ENCODE peak calls at places on chromosomes 12 and 14, in five cellular contexts. One of them, this sample, is unnamed.

GRCh38 chr14:22423958-22424357 is 165.1 kb downstream of the DAD1 start:
- DNase-seq in suprapubic skin: no peak
- DNase-seq in psoas muscle: no peak
- DNase-seq in left ventricle myocardium inferior: no peak
- DNase-seq in heart left ventricle: no peak
- DNase-seq in this sample: no peak

GRCh38 chr14:60235440-60235839 is 13.6 kb upstream of the PPM1A start:
- DNase-seq in suprapubic skin: no peak
- DNase-seq in psoas muscle: no peak
- DNase-seq in left ventricle myocardium inferior: no peak
- DNase-seq in heart left ventricle: no peak
- DNase-seq in this sample: peak

GRCh38 chr14:24398943-24399801 is at the start of gene NYNRIN:
- DNase-seq in suprapubic skin: peak
- DNase-seq in psoas muscle: peak
- DNase-seq in left ventricle myocardium inferior: peak
- DNase-seq in heart left ventricle: peak
- DNase-seq in this sample: no peak

GRCh38 chr14:105937253-105938054 is 411.1 kb downstream of the TMEM121 start:
- DNase-seq in suprapubic skin: peak
- DNase-seq in psoas muscle: no peak
- DNase-seq in left ventricle myocardium inferior: no peak
- DNase-seq in heart left ventricle: no peak
- DNase-seq in this sample: no peak

GRCh38 chr14:81459421-81459820 is 59.3 kb upstream of the STON2 start:
- DNase-seq in suprapubic skin: no peak
- DNase-seq in psoas muscle: no peak
- DNase-seq in left ventricle myocardium inferior: no peak
- DNase-seq in heart left ventricle: no peak
- DNase-seq in this sample: no peak

GRCh38 chr14:78143489-78144145 is 26.6 kb upstream of the NRXN3 start:
- DNase-seq in suprapubic skin: no peak
- DNase-seq in psoas muscle: no peak
- DNase-seq in left ventricle myocardium inferior: no peak
- DNase-seq in heart left ventricle: no peak
- DNase-seq in this sample: peak

GRCh38 chr14:67449096-67449495 is 37.1 kb upstream of the PLEK2 start:
- DNase-seq in suprapubic skin: no peak
- DNase-seq in psoas muscle: no peak
- DNase-seq in left ventricle myocardium inferior: no peak
- DNase-seq in heart left ventricle: no peak
- DNase-seq in this sample: no peak

GRCh38 chr14:73640796-73641195 is 4.0 kb upstream of the DNAL1 start:
- DNase-seq in suprapubic skin: no peak
- DNase-seq in psoas muscle: no peak
- DNase-seq in left ventricle myocardium inferior: no peak
- DNase-seq in heart left ventricle: no peak
- DNase-seq in this sample: no peak

GRCh38 chr12:24948816-24949722 is at the start of gene BCAT1:
- DNase-seq in suprapubic skin: peak
- DNase-seq in psoas muscle: peak
- DNase-seq in left ventricle myocardium inferior: peak
- DNase-seq in heart left ventricle: peak
- DNase-seq in this sample: no peak

GRCh38 chr14:25010471-25010870 is 39.5 kb downstream of the STXBP6 start:
- DNase-seq in suprapubic skin: no peak
- DNase-seq in psoas muscle: no peak
- DNase-seq in left ventricle myocardium inferior: no peak
- DNase-seq in heart left ventricle: no peak
- DNase-seq in this sample: no peak

GRCh38 chr12:121579981-121580868 is 598 bp downstream of the KDM2B start:
- DNase-seq in suprapubic skin: peak
- DNase-seq in psoas muscle: peak
- DNase-seq in left ventricle myocardium inferior: peak
- DNase-seq in heart left ventricle: peak
- DNase-seq in this sample: no peak

GRCh38 chr14:81001447-81001846 is 46.0 kb downstream of the TSHR start:
- DNase-seq in suprapubic skin: no peak
- DNase-seq in psoas muscle: no peak
- DNase-seq in left ventricle myocardium inferior: no peak
- DNase-seq in heart left ventricle: no peak
- DNase-seq in this sample: no peak

GRCh38 chr14:50678163-50678562 is 10.1 kb upstream of the SAV1 start:
- DNase-seq in suprapubic skin: no peak
- DNase-seq in psoas muscle: no peak
- DNase-seq in left ventricle myocardium inferior: no peak
- DNase-seq in heart left ventricle: no peak
- DNase-seq in this sample: no peak

GRCh38 chr12:128783129-128783574 is 40.6 kb downstream of the SLC15A4 start:
- DNase-seq in suprapubic skin: no peak
- DNase-seq in psoas muscle: no peak
- DNase-seq in left ventricle myocardium inferior: no peak
- DNase-seq in heart left ventricle: no peak
- DNase-seq in this sample: no peak

GRCh38 chr12:98594050-98594853 is 766 bp downstream of the SLC25A3 start:
- DNase-seq in suprapubic skin: peak
- DNase-seq in psoas muscle: peak
- DNase-seq in left ventricle myocardium inferior: peak
- DNase-seq in heart left ventricle: peak
- DNase-seq in this sample: peak

GRCh38 chr12:89179983-89180382 is 172.3 kb downstream of the DUSP6 start:
- DNase-seq in suprapubic skin: peak
- DNase-seq in psoas muscle: no peak
- DNase-seq in left ventricle myocardium inferior: no peak
- DNase-seq in heart left ventricle: no peak
- DNase-seq in this sample: peak

GRCh38 chr14:75456069-75457023 is 28.5 kb downstream of the JDP2 start:
- DNase-seq in suprapubic skin: no peak
- DNase-seq in psoas muscle: no peak
- DNase-seq in left ventricle myocardium inferior: no peak
- DNase-seq in heart left ventricle: no peak
- DNase-seq in this sample: no peak

GRCh38 chr12:11702959-11703358 is 53.5 kb downstream of the ETV6 start:
- DNase-seq in suprapubic skin: no peak
- DNase-seq in psoas muscle: no peak
- DNase-seq in left ventricle myocardium inferior: no peak
- DNase-seq in heart left ventricle: no peak
- DNase-seq in this sample: no peak

GRCh38 chr14:97878727-97879126 is 1081.5 kb downstream of the VRK1 start:
- DNase-seq in suprapubic skin: no peak
- DNase-seq in psoas muscle: no peak
- DNase-seq in left ventricle myocardium inferior: peak
- DNase-seq in heart left ventricle: peak
- DNase-seq in this sample: peak

GRCh38 chr12:51980051-51980808 is 26.5 kb upstream of the TAMALIN start:
- DNase-seq in suprapubic skin: peak
- DNase-seq in psoas muscle: peak
- DNase-seq in left ventricle myocardium inferior: peak
- DNase-seq in heart left ventricle: peak
- DNase-seq in this sample: no peak

GRCh38 chr14:77009014-77009413 is 19.5 kb downstream of the IRF2BPL start:
- DNase-seq in suprapubic skin: no peak
- DNase-seq in psoas muscle: no peak
- DNase-seq in left ventricle myocardium inferior: no peak
- DNase-seq in heart left ventricle: no peak
- DNase-seq in this sample: peak

GRCh38 chr12:75720807-75721206 is 209.4 kb upstream of the KRR1 start:
- DNase-seq in suprapubic skin: no peak
- DNase-seq in psoas muscle: no peak
- DNase-seq in left ventricle myocardium inferior: no peak
- DNase-seq in heart left ventricle: no peak
- DNase-seq in this sample: peak

GRCh38 chr12:57276935-57277563 is 26.1 kb upstream of the STAC3 start:
- DNase-seq in suprapubic skin: no peak
- DNase-seq in psoas muscle: no peak
- DNase-seq in left ventricle myocardium inferior: no peak
- DNase-seq in heart left ventricle: no peak
- DNase-seq in this sample: no peak

GRCh38 chr12:82223421-82223820 is 134.8 kb downstream of the CCDC59 start:
- DNase-seq in suprapubic skin: no peak
- DNase-seq in psoas muscle: no peak
- DNase-seq in left ventricle myocardium inferior: no peak
- DNase-seq in heart left ventricle: no peak
- DNase-seq in this sample: no peak

GRCh38 chr12:26833692-26834168 is 736 bp upstream of the ITPR2 start:
- DNase-seq in suprapubic skin: peak
- DNase-seq in psoas muscle: peak
- DNase-seq in left ventricle myocardium inferior: no peak
- DNase-seq in heart left ventricle: peak
- DNase-seq in this sample: no peak

GRCh38 chr14:34368115-34368970 is 93.7 kb downstream of the SPTSSA start:
- DNase-seq in suprapubic skin: no peak
- DNase-seq in psoas muscle: no peak
- DNase-seq in left ventricle myocardium inferior: no peak
- DNase-seq in heart left ventricle: no peak
- DNase-seq in this sample: peak

GRCh38 chr12:43482311-43483085 is 69.5 kb downstream of the ADAMTS20 start:
- DNase-seq in suprapubic skin: no peak
- DNase-seq in psoas muscle: no peak
- DNase-seq in left ventricle myocardium inferior: no peak
- DNase-seq in heart left ventricle: no peak
- DNase-seq in this sample: no peak

GRCh38 chr14:69501362-69501964 is 16.9 kb downstream of the PLEKHD1 start:
- DNase-seq in suprapubic skin: no peak
- DNase-seq in psoas muscle: peak
- DNase-seq in left ventricle myocardium inferior: peak
- DNase-seq in heart left ventricle: peak
- DNase-seq in this sample: no peak

GRCh38 chr12:8553088-8553627 is 12.5 kb upstream of the CLEC4E start:
- DNase-seq in suprapubic skin: no peak
- DNase-seq in psoas muscle: no peak
- DNase-seq in left ventricle myocardium inferior: no peak
- DNase-seq in heart left ventricle: no peak
- DNase-seq in this sample: no peak

GRCh38 chr12:4943938-4944284 is 34.2 kb downstream of the KCNA1 start:
- DNase-seq in suprapubic skin: no peak
- DNase-seq in psoas muscle: no peak
- DNase-seq in left ventricle myocardium inferior: no peak
- DNase-seq in heart left ventricle: no peak
- DNase-seq in this sample: no peak

GRCh38 chr12:570949-571794 is 92.1 kb downstream of the NINJ2 start:
- DNase-seq in suprapubic skin: peak
- DNase-seq in psoas muscle: peak
- DNase-seq in left ventricle myocardium inferior: peak
- DNase-seq in heart left ventricle: peak
- DNase-seq in this sample: peak

GRCh38 chr12:573226-573625 is 90.0 kb downstream of the NINJ2 start:
- DNase-seq in suprapubic skin: peak
- DNase-seq in psoas muscle: no peak
- DNase-seq in left ventricle myocardium inferior: peak
- DNase-seq in heart left ventricle: no peak
- DNase-seq in this sample: no peak

GRCh38 chr12:570237-570925 is 92.9 kb downstream of the NINJ2 start:
- DNase-seq in suprapubic skin: peak
- DNase-seq in psoas muscle: peak
- DNase-seq in left ventricle myocardium inferior: peak
- DNase-seq in heart left ventricle: peak
- DNase-seq in this sample: peak

GRCh38 chr12:572532-572899 is 90.7 kb downstream of the NINJ2 start:
- DNase-seq in suprapubic skin: no peak
- DNase-seq in psoas muscle: no peak
- DNase-seq in left ventricle myocardium inferior: no peak
- DNase-seq in heart left ventricle: no peak
- DNase-seq in this sample: peak

GRCh38 chr12:571795-572531 is 91.3 kb downstream of the NINJ2 start:
- DNase-seq in suprapubic skin: peak
- DNase-seq in psoas muscle: peak
- DNase-seq in left ventricle myocardium inferior: peak
- DNase-seq in heart left ventricle: peak
- DNase-seq in this sample: no peak
- H3K27ac ChIP-seq in suprapubic skin: peak
- H3K27ac ChIP-seq in psoas muscle: peak
- H3K27ac ChIP-seq in left ventricle myocardium inferior: peak
- H3K27ac ChIP-seq in heart left ventricle: peak
- H3K27ac ChIP-seq in this sample: peak

DNA sequence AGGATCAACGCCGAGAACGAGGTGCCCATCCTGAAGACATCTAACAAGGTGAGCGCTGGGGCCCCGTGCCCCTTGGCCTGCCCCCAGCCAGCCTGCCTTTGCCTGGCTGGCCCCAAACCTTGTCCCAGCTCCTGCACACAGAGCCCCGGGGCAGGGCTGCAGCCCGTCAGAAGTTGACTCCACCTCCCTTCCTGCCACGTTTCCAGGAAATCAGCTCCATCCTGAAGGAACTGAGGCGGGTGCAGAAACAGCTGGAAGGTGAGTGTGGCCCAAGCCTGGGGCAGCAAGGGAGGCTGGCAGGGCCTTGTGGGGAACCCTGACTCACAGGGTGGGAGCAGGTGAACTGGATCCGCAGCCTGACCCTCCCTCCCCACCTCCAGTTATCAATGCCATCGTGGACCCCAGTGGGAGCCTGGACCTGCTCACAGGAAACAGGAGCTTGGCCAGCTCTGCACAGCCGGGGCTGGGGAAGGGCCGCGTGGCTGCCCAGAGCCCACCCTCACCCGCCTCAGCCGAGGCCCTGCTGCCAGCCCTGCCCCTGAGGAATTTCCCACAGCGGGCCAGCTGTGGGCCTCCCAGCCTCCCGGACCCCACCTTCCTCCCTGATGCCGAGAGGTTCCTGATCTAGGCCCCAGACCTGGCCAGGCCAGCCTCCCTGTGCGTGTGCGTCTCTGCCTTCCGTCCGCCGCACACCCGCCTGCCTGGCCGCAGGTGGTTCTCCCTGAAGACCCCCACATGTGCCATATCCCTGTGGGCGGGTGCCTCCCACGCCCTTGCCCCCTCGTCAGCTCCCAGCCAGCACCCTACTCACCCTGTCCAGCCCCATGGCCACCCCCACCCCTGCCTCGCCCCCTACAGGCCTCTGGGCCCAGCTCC is 29.5 kb downstream of the CEP170B start:
- DNase-seq in suprapubic skin: peak
- DNase-seq in psoas muscle: peak
- DNase-seq in left ventricle myocardium inferior: peak
- DNase-seq in heart left ventricle: peak
- DNase-seq in this sample: no peak
- TF ChIP-seq CTCF in suprapubic skin: no peak
- TF ChIP-seq CTCF in psoas muscle: no peak
- TF ChIP-seq CTCF in left ventricle myocardium inferior: no peak
- TF ChIP-seq CTCF in heart left ventricle: no peak
- TF ChIP-seq CTCF in this sample: no peak

GRCh38 chr12:66803972-66804371 is 125.1 kb upstream of the GRIP1 start:
- DNase-seq in suprapubic skin: no peak
- DNase-seq in psoas muscle: no peak
- DNase-seq in left ventricle myocardium inferior: no peak
- DNase-seq in heart left ventricle: no peak
- DNase-seq in this sample: no peak
- H3K27ac ChIP-seq in suprapubic skin: no peak
- H3K27ac ChIP-seq in psoas muscle: no peak
- H3K27ac ChIP-seq in left ventricle myocardium inferior: no peak
- H3K27ac ChIP-seq in heart left ventricle: no peak
- H3K27ac ChIP-seq in this sample: no peak

DNA sequence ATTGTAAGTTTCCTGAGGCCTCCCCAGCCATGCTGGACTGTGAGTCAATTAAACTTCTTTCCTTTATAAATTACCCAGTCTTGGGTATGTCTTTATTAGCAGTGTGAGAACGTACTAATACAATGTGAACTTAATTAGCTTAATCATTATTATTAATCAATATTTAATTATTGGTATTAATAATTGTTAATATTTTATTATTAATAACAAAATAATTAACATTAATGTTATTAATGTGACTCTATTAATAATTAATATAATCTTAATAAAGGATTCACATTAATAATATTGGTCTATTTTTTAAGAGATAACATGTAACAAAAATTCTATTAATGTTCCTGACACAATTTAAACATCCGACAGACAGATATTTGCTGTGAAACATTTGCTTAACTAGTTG is 164.9 kb upstream of the ATF7IP start:
- DNase-seq in suprapubic skin: no peak
- DNase-seq in psoas muscle: no peak
- DNase-seq in left ventricle myocardium inferior: no peak
- DNase-seq in heart left ventricle: no peak
- DNase-seq in this sample: no peak
- TF ChIP-seq CTCF in suprapubic skin: no peak
- TF ChIP-seq CTCF in psoas muscle: no peak
- TF ChIP-seq CTCF in left ventricle myocardium inferior: no peak
- TF ChIP-seq CTCF in heart left ventricle: no peak
- TF ChIP-seq CTCF in this sample: no peak

This sample was measured in foreskin keratinocyte.